ENCODE peak calls at places on chromosome 10, in six cellular contexts. One of them, this sample, is unnamed. For H3K4me1, the result is how much of the 10 kb centered on the place peaks cover.

GRCh38 chr10:107163904-107164861 is at the start of gene SORCS1:
- DNase-seq in neuronal stem cell: peak
- DNase-seq in right atrium auricular region: no peak
- DNase-seq in tibial artery: no peak
- DNase-seq in pancreas: peak
- DNase-seq in sigmoid colon: peak
- DNase-seq in this sample: peak

GRCh38 chr10:103545771-103546281 is 52.3 kb downstream of the NEURL1 start:
- DNase-seq in neuronal stem cell: no peak
- DNase-seq in pancreas: peak
- DNase-seq in tibial artery: peak
- DNase-seq in right atrium auricular region: no peak
- DNase-seq in sigmoid colon: no peak
- DNase-seq in this sample: no peak

GRCh38 chr10:3265081-3265480 is 92.5 kb upstream of the PITRM1 start:
- DNase-seq in right atrium auricular region: no peak
- DNase-seq in neuronal stem cell: no peak
- DNase-seq in tibial artery: no peak
- DNase-seq in sigmoid colon: peak
- DNase-seq in pancreas: no peak
- DNase-seq in this sample: no peak

GRCh38 chr10:6239213-6239991 is 36.7 kb downstream of the PFKFB3 start:
- DNase-seq in tibial artery: no peak
- DNase-seq in neuronal stem cell: no peak
- DNase-seq in sigmoid colon: peak
- DNase-seq in pancreas: no peak
- DNase-seq in right atrium auricular region: no peak
- DNase-seq in this sample: no peak

GRCh38 chr10:70619271-70620019 is 16.9 kb upstream of the PRF1 start:
- DNase-seq in right atrium auricular region: no peak
- DNase-seq in sigmoid colon: no peak
- DNase-seq in pancreas: no peak
- DNase-seq in neuronal stem cell: no peak
- DNase-seq in tibial artery: no peak
- DNase-seq in this sample: no peak

GRCh38 chr10:127614484-127614883 is 65.4 kb downstream of the NPS start:
- DNase-seq in tibial artery: no peak
- DNase-seq in sigmoid colon: no peak
- DNase-seq in right atrium auricular region: no peak
- DNase-seq in neuronal stem cell: no peak
- DNase-seq in pancreas: no peak
- DNase-seq in this sample: no peak

GRCh38 chr10:6047847-6048246 is 14.3 kb downstream of the IL2RA start:
- DNase-seq in neuronal stem cell: no peak
- DNase-seq in sigmoid colon: peak
- DNase-seq in tibial artery: peak
- DNase-seq in right atrium auricular region: no peak
- DNase-seq in pancreas: no peak
- DNase-seq in this sample: no peak

GRCh38 chr10:72693599-72693915 is 1.6 kb downstream of the MCU start:
- DNase-seq in neuronal stem cell: no peak
- DNase-seq in right atrium auricular region: no peak
- DNase-seq in tibial artery: no peak
- DNase-seq in sigmoid colon: no peak
- DNase-seq in pancreas: no peak
- DNase-seq in this sample: no peak

GRCh38 chr10:111556666-111557065 is 479.8 kb downstream of the ADRA2A start:
- DNase-seq in neuronal stem cell: no peak
- DNase-seq in right atrium auricular region: no peak
- DNase-seq in tibial artery: no peak
- DNase-seq in sigmoid colon: no peak
- DNase-seq in pancreas: no peak
- DNase-seq in this sample: no peak

GRCh38 chr10:49076741-49077521 is 38.4 kb downstream of the VSTM4 start:
- DNase-seq in neuronal stem cell: no peak
- DNase-seq in sigmoid colon: no peak
- DNase-seq in right atrium auricular region: no peak
- DNase-seq in pancreas: no peak
- DNase-seq in tibial artery: no peak
- DNase-seq in this sample: no peak

GRCh38 chr10:63722537-63722936 is 201.3 kb downstream of the REEP3 start:
- DNase-seq in sigmoid colon: peak
- DNase-seq in neuronal stem cell: no peak
- DNase-seq in pancreas: no peak
- DNase-seq in right atrium auricular region: peak
- DNase-seq in tibial artery: peak
- DNase-seq in this sample: no peak

GRCh38 chr10:117537904-117538524 is 4.5 kb upstream of the EMX2 start:
- DNase-seq in right atrium auricular region: no peak
- DNase-seq in pancreas: no peak
- DNase-seq in sigmoid colon: no peak
- DNase-seq in tibial artery: no peak
- DNase-seq in neuronal stem cell: no peak
- DNase-seq in this sample: no peak

GRCh38 chr10:24518981-24519597 is 204.6 kb downstream of the ARHGAP21 start:
- DNase-seq in tibial artery: no peak
- DNase-seq in pancreas: peak
- DNase-seq in right atrium auricular region: peak
- DNase-seq in neuronal stem cell: peak
- DNase-seq in sigmoid colon: peak
- DNase-seq in this sample: peak

GRCh38 chr10:7121154-7121797 is 289.6 kb downstream of the SFMBT2 start:
- DNase-seq in neuronal stem cell: peak
- DNase-seq in sigmoid colon: no peak
- DNase-seq in tibial artery: no peak
- DNase-seq in right atrium auricular region: no peak
- DNase-seq in pancreas: no peak
- DNase-seq in this sample: peak

GRCh38 chr10:53314856-53315255 is 542.3 kb upstream of the MBL2 start:
- DNase-seq in pancreas: no peak
- DNase-seq in sigmoid colon: no peak
- DNase-seq in neuronal stem cell: no peak
- DNase-seq in right atrium auricular region: no peak
- DNase-seq in tibial artery: no peak
- DNase-seq in this sample: no peak

GRCh38 chr10:61786728-61787127 is 114.8 kb upstream of the ARID5B start:
- DNase-seq in right atrium auricular region: no peak
- DNase-seq in pancreas: no peak
- DNase-seq in tibial artery: no peak
- DNase-seq in sigmoid colon: no peak
- DNase-seq in neuronal stem cell: no peak
- DNase-seq in this sample: no peak

GRCh38 chr10:91380873-91381561 is 29.1 kb upstream of the HECTD2 start:
- DNase-seq in tibial artery: no peak
- DNase-seq in right atrium auricular region: no peak
- DNase-seq in neuronal stem cell: no peak
- DNase-seq in sigmoid colon: no peak
- DNase-seq in pancreas: peak
- DNase-seq in this sample: peak

GRCh38 chr10:29957887-29958330 is 101.5 kb downstream of the JCAD start:
- DNase-seq in sigmoid colon: no peak
- DNase-seq in tibial artery: peak
- DNase-seq in pancreas: peak
- DNase-seq in neuronal stem cell: no peak
- DNase-seq in right atrium auricular region: no peak
- DNase-seq in this sample: peak

GRCh38 chr10:89633484-89633883 is 11.6 kb downstream of the PANK1 start:
- DNase-seq in right atrium auricular region: no peak
- DNase-seq in tibial artery: no peak
- DNase-seq in pancreas: no peak
- DNase-seq in sigmoid colon: no peak
- DNase-seq in neuronal stem cell: no peak
- DNase-seq in this sample: no peak

GRCh38 chr10:27685686-27686085 is 59.9 kb downstream of the MKX start:
- DNase-seq in tibial artery: no peak
- DNase-seq in neuronal stem cell: no peak
- DNase-seq in sigmoid colon: no peak
- DNase-seq in right atrium auricular region: no peak
- DNase-seq in pancreas: no peak
- DNase-seq in this sample: no peak

DNA sequence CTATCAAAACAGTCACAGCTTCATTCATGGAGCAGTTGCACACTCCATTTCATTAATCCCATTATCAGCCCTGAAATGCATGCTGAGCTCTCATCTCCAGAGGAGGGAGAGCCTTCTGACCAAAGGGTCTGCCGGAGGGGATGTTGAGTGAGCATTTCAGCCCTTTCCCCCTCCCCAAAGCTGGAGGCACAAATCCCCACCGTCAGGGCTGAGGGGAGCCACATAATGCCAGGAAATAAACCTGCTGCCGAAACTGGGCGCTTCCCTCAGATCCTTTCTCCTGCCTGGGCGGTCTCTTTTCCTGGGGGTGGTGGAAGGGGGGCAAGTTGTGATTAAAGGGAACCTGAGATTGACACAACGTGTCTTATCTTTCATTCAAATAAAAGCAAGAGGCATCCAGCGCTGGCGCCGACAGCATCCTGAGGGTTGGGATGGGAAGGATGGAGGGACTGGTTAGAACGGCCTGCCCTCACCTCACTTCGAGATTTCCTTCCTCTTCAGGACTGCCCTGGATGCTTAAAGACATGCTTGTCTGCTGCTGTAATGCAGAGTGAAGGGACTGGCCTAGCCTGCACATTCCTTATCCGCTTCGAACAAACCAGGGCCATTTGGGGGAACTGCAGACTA is 71.6 kb downstream of the TLL2 start:
- DNase-seq in neuronal stem cell: no peak
- DNase-seq in pancreas: no peak
- DNase-seq in tibial artery: no peak
- DNase-seq in sigmoid colon: no peak
- DNase-seq in right atrium auricular region: no peak
- DNase-seq in this sample: no peak
- H3K27ac ChIP-seq in neuronal stem cell: no peak
- H3K27ac ChIP-seq in pancreas: no peak
- H3K27ac ChIP-seq in tibial artery: no peak
- H3K27ac ChIP-seq in sigmoid colon: no peak
- H3K27ac ChIP-seq in right atrium auricular region: no peak
- H3K27ac ChIP-seq in this sample: no peak

DNA sequence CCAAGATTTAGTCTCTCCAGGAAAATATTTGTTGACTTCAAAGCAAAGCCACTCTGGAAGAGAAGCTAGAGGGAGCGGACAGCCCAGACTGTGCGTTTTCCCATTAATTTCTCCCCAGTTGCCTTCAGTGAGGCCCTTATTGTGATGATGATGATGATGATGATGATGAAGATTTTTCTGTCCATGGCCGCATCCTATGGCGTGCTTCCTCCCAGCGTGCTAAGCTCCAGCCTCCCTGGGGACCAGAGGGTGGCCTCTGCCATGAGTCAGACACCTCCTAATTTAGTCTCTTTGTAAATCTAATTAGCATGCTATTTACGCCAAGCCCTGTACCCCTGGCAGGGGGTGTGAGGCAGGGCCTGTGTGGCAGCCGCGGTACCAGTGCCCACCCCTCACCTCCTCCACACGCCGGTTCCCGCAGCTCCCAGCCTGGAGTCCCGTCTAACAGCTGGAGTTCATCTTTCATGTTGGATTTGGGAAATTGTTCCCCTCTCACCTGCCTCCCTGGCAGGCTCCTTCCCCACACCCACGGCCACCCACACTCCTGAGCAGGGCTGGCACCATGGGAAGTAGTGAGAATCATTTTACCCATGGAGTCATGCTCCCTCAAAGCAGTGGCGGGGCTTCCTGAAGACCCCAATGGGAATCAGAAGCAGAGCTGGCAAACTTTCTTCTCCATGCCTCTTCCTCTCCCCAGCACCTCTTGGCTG is 92.2 kb downstream of the C10orf105 start:
- DNase-seq in tibial artery: no peak
- DNase-seq in neuronal stem cell: no peak
- DNase-seq in pancreas: no peak
- DNase-seq in right atrium auricular region: no peak
- DNase-seq in sigmoid colon: no peak
- DNase-seq in this sample: no peak
- H3K4me1 ChIP-seq in tibial artery: under half
- H3K4me1 ChIP-seq in neuronal stem cell: under half
- H3K4me1 ChIP-seq in pancreas: under half
- H3K4me1 ChIP-seq in right atrium auricular region: under half
- H3K4me1 ChIP-seq in sigmoid colon: under half
- H3K4me1 ChIP-seq in this sample: under half

GRCh38 chr10:76428541-76429330 is 997.3 kb downstream of the LRMDA start:
- DNase-seq in right atrium auricular region: no peak
- DNase-seq in tibial artery: no peak
- DNase-seq in sigmoid colon: no peak
- DNase-seq in pancreas: no peak
- DNase-seq in neuronal stem cell: no peak
- DNase-seq in this sample: no peak

GRCh38 chr10:76432274-76433012 is 1001.0 kb downstream of the LRMDA start:
- DNase-seq in sigmoid colon: peak
- DNase-seq in neuronal stem cell: no peak
- DNase-seq in tibial artery: peak
- DNase-seq in pancreas: no peak
- DNase-seq in right atrium auricular region: peak
- DNase-seq in this sample: peak

GRCh38 chr10:76430330-76430729 is 998.9 kb downstream of the LRMDA start:
- DNase-seq in tibial artery: no peak
- DNase-seq in sigmoid colon: no peak
- DNase-seq in neuronal stem cell: no peak
- DNase-seq in pancreas: no peak
- DNase-seq in right atrium auricular region: no peak
- DNase-seq in this sample: no peak

GRCh38 chr10:76429642-76430041 is 998.2 kb downstream of the LRMDA start:
- DNase-seq in right atrium auricular region: no peak
- DNase-seq in sigmoid colon: peak
- DNase-seq in tibial artery: no peak
- DNase-seq in neuronal stem cell: no peak
- DNase-seq in pancreas: no peak
- DNase-seq in this sample: peak

DNA sequence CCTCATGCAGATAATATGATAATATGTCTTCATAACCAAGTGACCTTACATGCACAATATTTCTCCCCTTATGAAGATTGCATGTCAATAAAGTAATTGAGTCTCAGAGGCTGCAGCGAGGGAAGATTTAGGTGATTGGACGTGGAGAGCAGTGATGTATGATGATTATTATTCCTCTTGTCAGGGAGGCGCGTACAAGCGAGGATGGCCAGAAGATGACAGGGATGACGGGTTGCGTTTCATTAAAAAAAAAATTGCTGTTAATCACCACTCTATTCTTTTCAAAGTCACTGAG is 997.9 kb downstream of the LRMDA start:
- DNase-seq in right atrium auricular region: no peak
- DNase-seq in tibial artery: no peak
- DNase-seq in neuronal stem cell: no peak
- DNase-seq in pancreas: no peak
- DNase-seq in sigmoid colon: no peak
- DNase-seq in this sample: no peak
- H3K4me3 ChIP-seq in right atrium auricular region: no peak
- H3K4me3 ChIP-seq in tibial artery: peak
- H3K4me3 ChIP-seq in neuronal stem cell: no peak
- H3K4me3 ChIP-seq in pancreas: no peak
- H3K4me3 ChIP-seq in sigmoid colon: peak
- H3K4me3 ChIP-seq in this sample: no peak

DNA sequence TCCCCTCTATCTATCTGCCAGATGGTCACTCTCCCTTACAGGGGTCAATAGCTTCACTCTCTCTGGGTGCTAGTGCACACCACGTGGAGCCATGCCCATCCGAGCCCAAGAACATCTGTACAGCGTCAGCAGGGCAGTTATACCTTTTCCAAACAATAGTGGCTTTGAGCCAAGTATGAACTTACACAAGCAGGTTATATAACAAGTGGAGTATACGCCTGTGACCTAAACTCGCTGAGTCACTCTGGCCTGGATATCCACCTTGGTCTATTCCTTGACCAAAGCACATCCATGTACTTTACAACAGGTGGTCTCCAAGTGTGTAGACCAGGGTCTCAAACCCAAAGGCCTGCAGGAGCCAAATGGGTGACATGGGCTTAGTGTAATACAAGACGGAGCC is 20.3 kb downstream of the PLAC9 start:
- DNase-seq in right atrium auricular region: no peak
- DNase-seq in pancreas: no peak
- DNase-seq in neuronal stem cell: no peak
- DNase-seq in tibial artery: no peak
- DNase-seq in sigmoid colon: no peak
- DNase-seq in this sample: no peak
- H3K27ac ChIP-seq in right atrium auricular region: no peak
- H3K27ac ChIP-seq in pancreas: no peak
- H3K27ac ChIP-seq in neuronal stem cell: no peak
- H3K27ac ChIP-seq in tibial artery: peak
- H3K27ac ChIP-seq in sigmoid colon: no peak
- H3K27ac ChIP-seq in this sample: no peak

This sample was measured in right cardiac atrium.